ENCODE peak calls at places on chromosome 21, in ten cellular contexts. V is stimulated activated CD4-positive, alpha-beta T cell treated with anti-CD3 and anti-CD28 coated beads, Interleukin-12 subunit alpha, Interleukin-12 subunit beta, amount 100 ng/mL, for 4 hours; Z is stimulated activated naive CD8-positive, alpha-beta T cell treated with anti-CD3 and anti-CD28 coated beads, Interleukin-15, amount 100 ng/mL, for 72 hours; G is neural crest cell; A is stimulated activated CD8-positive, alpha-beta memory T cell treated with anti-CD3 and anti-CD28 coated beads, Interleukin-15, amount 100 ng/mL, for 24 hours; F is omental fat pad; I is H54; J is psoas muscle; S is AG04450; C is substantia nigra. Y is an unnamed sample.

GRCh38 chr21:40605094-40605493 is 241.9 kb downstream of the DSCAM start:
- DNase-seq in G (no peak), C (no peak), S (no peak), A (no peak), V (no peak), J (no peak), F (no peak), I (no peak), Z (no peak), Y (no peak)

GRCh38 chr21:40465382-40465781 is 381.6 kb downstream of the DSCAM start:
- DNase-seq in Z (no peak), J (no peak), S (no peak), G (no peak), C (no peak), V (no peak), F (no peak), I (no peak), A (no peak), Y (no peak)

GRCh38 chr21:32726742-32727477 is 903 bp downstream of the SYNJ1 start:
- DNase-seq in V (peak; percentile 3), G (peak; percentile 6), F (no peak), Z (peak; percentile 9), I (peak; percentile 49), S (no peak), J (no peak), C (no peak), A (no peak), Y (peak; percentile 15)

GRCh38 chr21:45421071-45421845 is 16.3 kb downstream of the COL18A1 start:
- DNase-seq in J (peak; percentile 20), C (no peak), I (no peak), V (no peak), G (no peak), Z (no peak), F (no peak), S (no peak), A (no peak), Y (no peak)

GRCh38 chr21:46125846-46126301 is 28.0 kb downstream of the COL6A2 start:
- DNase-seq in Z (no peak), G (no peak), I (no peak), F (peak; percentile 16), J (peak; percentile 16), V (no peak), S (no peak), C (no peak), A (no peak), Y (no peak)

GRCh38 chr21:43767980-43768867 is 7.9 kb downstream of the CSTB start:
- DNase-seq in I (peak; percentile 81), C (no peak), A (no peak), Z (no peak), G (no peak), J (peak; percentile 53), F (peak; percentile 68), V (no peak), S (peak; percentile 24), Y (no peak)

GRCh38 chr21:31558839-31559367 is 100.6 kb upstream of the SOD1 start:
- DNase-seq in V (peak; percentile 87), A (peak; percentile 70), S (peak; percentile 30), J (peak; percentile 86), I (peak; percentile 93), G (peak; percentile 92), F (peak; percentile 42), C (peak; percentile 93), Z (peak; percentile 97), Y (peak; percentile 88)

GRCh38 chr21:32102426-32102825 is 176.4 kb downstream of the MIS18A start:
- DNase-seq in V (no peak), I (no peak), Z (no peak), S (no peak), G (no peak), A (no peak), F (no peak), C (no peak), J (no peak), Y (no peak)

GRCh38 chr21:45982758-45983731 is 1.5 kb downstream of the COL6A1 start:
- DNase-seq in I (no peak), G (no peak), V (no peak), A (no peak), S (no peak), J (peak; percentile 17), F (no peak), C (no peak), Z (no peak), Y (no peak)

GRCh38 chr21:43333301-43334062 is 93.4 kb downstream of the SIK1 start:
- DNase-seq in V (no peak), F (peak; percentile 66), A (no peak), Z (no peak), G (no peak), J (peak; percentile 69), S (peak; percentile 80), I (peak; percentile 91), C (no peak), Y (no peak)

GRCh38 chr21:32782698-32783097 is 11.1 kb upstream of the PAXBP1 start:
- DNase-seq in V (no peak), A (no peak), J (no peak), Z (no peak), I (no peak), G (no peak), F (no peak), S (no peak), C (no peak), Y (no peak)

GRCh38 chr21:16013570-16013969 is 283.8 kb downstream of the USP25 start:
- DNase-seq in G (no peak), C (no peak), S (no peak), A (no peak), J (no peak), V (no peak), Z (no peak), I (no peak), F (no peak), Y (no peak)

GRCh38 chr21:45995686-45996179 is 14.2 kb downstream of the COL6A1 start:
- DNase-seq in I (no peak), C (no peak), F (no peak), V (no peak), G (no peak), J (no peak), A (no peak), S (no peak), Z (no peak), Y (no peak)

GRCh38 chr21:31893841-31894240 is 21.0 kb downstream of the HUNK start:
- DNase-seq in C (no peak), F (no peak), Z (no peak), J (no peak), S (no peak), G (no peak), A (no peak), V (no peak), I (no peak), Y (no peak)

GRCh38 chr21:43188712-43189151 is 19.9 kb downstream of the CRYAA start:
- DNase-seq in V (no peak), I (no peak), G (no peak), A (no peak), C (no peak), S (no peak), J (no peak), F (no peak), Z (no peak), Y (no peak)